ENCODE peak calls at places on chromosomes 12 and 14, in seven cellular contexts. I, M, O, E, L, R and Z are unnamed samples.

GRCh38 chr12:24760606-24761378 is 188.1 kb downstream of the BCAT1 start:
- DNase-seq in I (no peak), M (no peak), O (no peak), E (no peak), L (no peak), R (no peak), Z (no peak)

GRCh38 chr12:53327435-53328042 is 6.1 kb upstream of the AAAS start:
- DNase-seq in I (no peak), M (no peak), O (no peak), E (no peak), L (no peak), R (peak; percentile 22), Z (no peak)

GRCh38 chr14:88961214-88961613 is 136.8 kb downstream of the TTC8 start:
- DNase-seq in I (no peak), M (no peak), O (no peak), E (no peak), L (no peak), R (no peak), Z (no peak)

GRCh38 chr14:93994919-93995682 is 2.0 kb upstream of the CCDC197 start:
- DNase-seq in I (peak; percentile 50), M (no peak), O (peak; percentile 93), E (no peak), L (peak; percentile 96), R (peak; percentile 46), Z (no peak)

GRCh38 chr12:101935769-101936741 is 58.7 kb downstream of the DRAM1 start:
- DNase-seq in I (peak; percentile 58), M (no peak), O (peak; percentile 97), E (no peak), L (peak; percentile 74), R (peak; percentile 96), Z (no peak)

GRCh38 chr14:33359288-33359881 is 420.7 kb downstream of the NPAS3 start:
- DNase-seq in I (no peak), M (no peak), O (no peak), E (no peak), L (no peak), R (peak; percentile 8), Z (no peak)

GRCh38 chr12:4011597-4011996 is 138.4 kb upstream of the PARP11 start:
- DNase-seq in I (no peak), M (no peak), O (peak; percentile 31), E (no peak), L (no peak), R (no peak), Z (peak; percentile 98)

GRCh38 chr12:24921251-24922038 is 27.5 kb downstream of the BCAT1 start:
- DNase-seq in I (no peak), M (no peak), O (peak; percentile 55), E (no peak), L (no peak), R (no peak), Z (no peak)

GRCh38 chr14:93201155-93201704 is 5.6 kb downstream of the GON7 start:
- DNase-seq in I (no peak), M (no peak), O (no peak), E (no peak), L (no peak), R (no peak), Z (no peak)

GRCh38 chr12:27361372-27361771 is 28.7 kb downstream of the BMAL2 start:
- DNase-seq in I (no peak), M (no peak), O (peak; percentile 45), E (no peak), L (no peak), R (peak; percentile 42), Z (no peak)

GRCh38 chr12:50083301-50083700 is 1.8 kb upstream of the SMARCD1 start:
- DNase-seq in I (no peak), M (no peak), O (no peak), E (no peak), L (no peak), R (no peak), Z (no peak)

GRCh38 chr12:88420460-88420859 is 159.8 kb downstream of the KITLG start:
- DNase-seq in I (no peak), M (no peak), O (peak; percentile 90), E (peak; percentile 13), L (no peak), R (peak; percentile 92), Z (peak; percentile 69)

GRCh38 chr14:71371711-71372396 is 464.6 kb downstream of the PCNX1 start:
- DNase-seq in I (no peak), M (no peak), O (peak; percentile 78), E (no peak), L (no peak), R (peak; percentile 60), Z (no peak)

GRCh38 chr12:47797432-47797831 is 22.3 kb downstream of the HDAC7 start:
- DNase-seq in I (no peak), M (peak; percentile 54), O (no peak), E (no peak), L (no peak), R (no peak), Z (no peak)

GRCh38 chr12:95943231-95943842 is at the start of gene AMDHD1:
- DNase-seq in I (peak; percentile 43), M (peak; percentile 81), O (peak; percentile 45), E (peak; percentile 40), L (peak; percentile 68), R (peak; percentile 46), Z (no peak)

GRCh38 chr12:121534495-121535148 is 46.2 kb downstream of the KDM2B start:
- DNase-seq in I (no peak), M (peak; percentile 16), O (no peak), E (no peak), L (no peak), R (no peak), Z (no peak)
- H3K4me3 ChIP-seq in I (no peak overlapping the region), M (no peak overlapping the region), O (no peak overlapping the region), E (no peak overlapping the region), L (no peak overlapping the region), R (no peak overlapping the region), Z (no peak overlapping the region)

GRCh38 chr12:48924617-48925217 is 575 bp downstream of the FKBP11 start:
- DNase-seq in I (peak; percentile 32), M (peak; percentile 58), O (peak; percentile 32), E (no peak), L (peak; percentile 71), R (peak; percentile 48), Z (no peak)
- TF ChIP-seq CTCF in I (peak; percentile 40), M (peak; percentile 55), O (peak; percentile 42), E (no peak), L (peak; percentile 32), R (peak; percentile 63), Z (peak; percentile 53)

GRCh38 chr12:124820199-124820598 is 43.5 kb downstream of the SCARB1 start:
- DNase-seq in I (no peak), M (no peak), O (no peak), E (no peak), L (no peak), R (no peak), Z (no peak)
- H3K4me3 ChIP-seq in I (no peak overlapping the region), M (no peak overlapping the region), O (no peak overlapping the region), E (no peak overlapping the region), L (no peak overlapping the region), R (no peak overlapping the region), Z (no peak overlapping the region)

GRCh38 chr14:87888136-87888999 is 104.6 kb downstream of the GALC start:
- DNase-seq in I (no peak), M (peak; percentile 48), O (no peak), E (no peak), L (no peak), R (peak; percentile 5), Z (no peak)
- TF ChIP-seq CTCF in I (no peak), M (peak; percentile 79), O (peak; percentile 34), E (peak; percentile 36), L (no peak), R (peak; percentile 45), Z (peak; percentile 73)

DNA sequence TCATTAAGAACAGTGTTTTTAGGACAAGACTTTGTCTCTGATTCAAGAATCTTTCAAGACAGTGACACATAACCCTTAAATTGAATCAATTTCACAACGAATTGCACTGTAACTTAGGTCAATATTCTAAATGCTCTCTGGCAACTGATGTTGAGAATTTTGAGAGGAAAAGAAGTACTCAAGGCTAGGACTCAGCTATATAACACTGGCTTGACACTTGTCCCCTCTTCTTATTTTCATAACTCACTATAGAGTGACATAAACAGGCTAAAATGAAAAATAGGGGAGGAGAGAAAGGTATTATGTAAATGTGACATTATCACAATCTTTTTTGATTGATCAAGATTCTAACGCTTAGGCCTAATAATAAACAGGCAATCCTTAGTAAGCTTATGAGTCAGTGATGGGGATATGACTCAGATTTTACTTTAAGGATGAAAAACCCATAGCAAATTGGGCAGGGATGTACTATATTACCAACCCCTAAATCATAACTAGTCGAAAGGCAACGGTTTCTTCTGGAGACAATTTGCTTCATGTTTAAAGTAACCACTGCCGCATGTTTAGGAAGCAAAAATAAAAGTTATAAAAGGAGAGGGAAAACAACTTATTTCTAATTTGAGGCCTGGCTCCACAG is 10.9 kb downstream of the BTG1 start:
- DNase-seq in I (no peak), M (no peak), O (peak; percentile 75), E (no peak), L (no peak), R (peak; percentile 86), Z (no peak)
- H3K4me3 ChIP-seq in I (no peak overlapping the region), M (no peak overlapping the region), O (no peak overlapping the region), E (no peak overlapping the region), L (no peak overlapping the region), R (no peak overlapping the region), Z (no peak overlapping the region)